ENCODE peak calls at places on chromosomes 3 and 15, in four cellular contexts. J is HepG2, V is K562, O is SK-N-SH. K is an unnamed sample.

GRCh38 chr15:75195766-75196241 is 5.9 kb upstream of the C15orf39 start:
- DNase-seq in J (no peak), V (no peak), O (peak), K (no peak)

GRCh38 chr3:79018671-79019136 is 749.1 kb downstream of the ROBO1 start:
- DNase-seq in V (peak), O (peak), J (peak), K (no peak)

GRCh38 chr15:45451265-45451664 is 71.3 kb downstream of the SLC30A4 start:
- DNase-seq in J (no peak), V (no peak), O (no peak), K (no peak)

GRCh38 chr3:106208266-106208665 is 339.5 kb upstream of the CBLB start:
- DNase-seq in V (no peak), J (no peak), O (no peak), K (no peak)

GRCh38 chr3:29065211-29065785 is 215.6 kb upstream of the RBMS3 start:
- DNase-seq in J (no peak), O (peak), V (no peak), K (no peak)

GRCh38 chr15:97993310-97993738 is 32.8 kb downstream of the ARRDC4 start:
- DNase-seq in V (peak), J (no peak), O (no peak), K (no peak)

GRCh38 chr15:38555686-38556334 is 8.8 kb downstream of the RASGRP1 start:
- DNase-seq in V (no peak), J (no peak), O (no peak), K (no peak)

GRCh38 chr3:65402597-65402996 is 636.1 kb downstream of the MAGI1 start:
- DNase-seq in O (no peak), V (no peak), J (no peak), K (no peak)

GRCh38 chr15:62758126-62758951 is 284.2 kb upstream of the TPM1 start:
- DNase-seq in V (no peak), O (peak), J (peak), K (no peak)

DNA sequence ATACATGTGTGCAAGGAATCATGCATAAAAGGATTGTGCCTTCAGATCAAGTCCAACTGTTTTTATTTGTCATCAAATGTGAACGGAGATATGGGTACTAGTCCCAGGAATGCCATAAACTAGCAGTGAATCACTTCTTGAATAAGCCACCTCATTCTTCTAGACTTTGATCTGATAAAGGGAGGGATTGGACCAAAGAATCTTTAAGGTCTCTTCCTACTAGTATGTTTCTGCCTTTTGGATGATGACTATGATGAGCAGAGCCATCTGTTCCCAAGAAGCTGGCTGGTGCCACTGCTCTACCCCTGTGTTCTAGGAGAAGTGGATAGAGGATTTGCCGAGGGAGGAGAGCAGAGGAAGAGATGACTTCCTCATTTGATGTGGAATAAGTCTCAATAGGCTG is 28.8 kb upstream of the UACA start:
- DNase-seq in J (no peak), O (no peak), V (no peak), K (peak)
- TF ChIP-seq ELF1 in J (no peak), O (no peak), V (no peak), K (no peak)

GRCh38 chr15:90365414-90366055 is 13.5 kb downstream of the ZNF774 start:
- DNase-seq in V (peak), J (no peak), O (no peak), K (no peak)
- TF ChIP-seq ELF1 in V (no peak), J (no peak), O (no peak), K (no peak)

DNA sequence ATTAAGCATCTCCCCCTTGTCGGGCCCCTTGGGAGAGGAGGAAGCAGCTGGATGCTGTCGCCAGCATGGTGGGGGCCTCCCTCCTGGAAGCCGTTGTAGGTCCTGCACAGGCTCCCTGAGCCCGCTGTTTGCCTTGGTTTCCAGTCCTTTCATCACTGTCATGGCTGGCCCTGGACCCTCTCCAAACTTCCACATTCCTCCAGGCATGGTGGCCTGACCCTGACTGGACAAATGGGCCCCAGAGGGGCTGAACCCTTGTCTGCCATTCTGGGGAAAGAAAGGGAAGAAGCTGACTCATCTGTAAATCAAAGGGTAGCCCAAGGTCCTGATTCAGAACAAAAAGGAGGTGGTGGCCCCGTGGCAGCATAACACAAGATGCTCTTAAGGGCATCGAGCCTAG is 300.6 kb upstream of the LRRFIP2 start:
- DNase-seq in O (no peak), J (no peak), V (no peak), K (no peak)
- TF ChIP-seq ELF1 in O (no peak), J (no peak), V (no peak), K (no peak)

DNA sequence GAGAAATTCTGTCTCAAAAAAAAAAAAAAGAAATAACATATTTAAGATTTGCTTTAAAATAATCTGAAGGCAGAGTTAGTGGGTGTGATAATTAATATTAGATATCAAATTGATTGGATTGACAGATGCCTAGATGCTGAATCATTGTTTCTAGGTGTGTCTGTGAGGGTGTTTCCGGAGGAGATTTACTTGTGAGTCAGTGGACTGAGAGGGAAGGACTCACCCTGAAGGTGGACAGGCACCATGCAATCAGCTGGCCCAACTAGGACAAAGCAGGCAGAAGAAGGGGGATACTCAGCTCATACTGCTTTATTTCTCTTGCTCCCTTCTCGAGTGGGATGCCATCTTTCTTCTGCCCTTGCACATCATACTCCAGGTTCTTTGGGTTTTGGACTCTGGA is 16.7 kb upstream of the RPL24 start:
- DNase-seq in J (no peak), V (no peak), O (no peak), K (peak)
- TF ChIP-seq ELF1 in J (no peak), V (no peak), O (no peak), K (no peak)

GRCh38 chr15:66841953-66842681 is 140.1 kb downstream of the SMAD6 start:
- DNase-seq in V (peak), O (peak), J (peak), K (peak)

GRCh38 chr15:66839511-66840112 is 137.6 kb downstream of the SMAD6 start:
- DNase-seq in O (no peak), J (no peak), V (no peak), K (no peak)

GRCh38 chr15:66838671-66839239 is 136.7 kb downstream of the SMAD6 start:
- DNase-seq in O (peak), J (peak), V (peak), K (peak)

GRCh38 chr15:66842710-66843441 is 140.8 kb downstream of the SMAD6 start:
- DNase-seq in V (peak), O (peak), J (peak), K (no peak)

DNA sequence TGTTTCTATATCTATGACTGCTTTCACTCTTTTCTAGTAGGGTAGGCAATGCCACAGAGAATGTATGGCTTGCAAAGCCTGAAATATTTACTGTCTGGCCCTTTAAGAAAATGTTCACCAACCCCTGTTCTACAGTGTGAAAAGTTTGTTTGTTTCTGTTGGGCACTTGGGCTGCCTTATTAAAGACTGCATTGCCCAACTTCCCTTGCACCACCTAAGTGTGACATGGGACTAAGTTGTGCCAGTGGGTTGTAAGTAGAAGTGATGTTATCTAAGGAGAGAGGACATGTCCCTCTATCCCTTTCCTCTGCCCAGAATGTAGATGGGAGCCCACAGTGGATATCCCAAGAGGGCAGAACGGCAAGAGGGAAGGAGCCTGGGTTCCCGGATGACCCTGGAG is 138.6 kb downstream of the SMAD6 start:
- DNase-seq in V (no peak), J (no peak), O (no peak), K (no peak)
- TF ChIP-seq ELF1 in V (no peak), J (no peak), O (no peak), K (no peak)

K was measured in HCT116.